ENCODE peak calls at places on chromosomes 6 and 20, in ten cellular contexts. One of them, this sample, is unnamed.
A peak's percentile ranks its signal among the peaks of the same experiment; 100 is the strongest.

GRCh38 chr6:73323323-73323722 is 30.8 kb downstream of the DPPA5 start:
- DNase-seq in HT1080: no peak
- DNase-seq in RWPE1: no peak
- DNase-seq in H9: no peak
- DNase-seq in midbrain: no peak
- DNase-seq in cardiac muscle cell: no peak
- DNase-seq in left ventricle myocardium inferior: no peak
- DNase-seq in activated naive CD4-positive, alpha-beta T cell: no peak
- DNase-seq in cardiac fibroblast: no peak
- DNase-seq in stimulated activated CD4-positive, alpha-beta T cell treated with anti-CD3 and anti-CD28 coated beads, Interleukin-12 subunit alpha, Interleukin-12 subunit beta, amount 100 ng/mL, for 48 hours: no peak
- DNase-seq in this sample: no peak

GRCh38 chr6:166707045-166707444 is 80.0 kb upstream of the RPS6KA2 start:
- DNase-seq in RWPE1: no peak
- DNase-seq in stimulated activated CD4-positive, alpha-beta T cell treated with anti-CD3 and anti-CD28 coated beads, Interleukin-12 subunit alpha, Interleukin-12 subunit beta, amount 100 ng/mL, for 48 hours: peak; percentile 16
- DNase-seq in HT1080: peak; percentile 30
- DNase-seq in cardiac fibroblast: peak; percentile 35
- DNase-seq in activated naive CD4-positive, alpha-beta T cell: no peak
- DNase-seq in midbrain: peak; percentile 60
- DNase-seq in H9: peak; percentile 82
- DNase-seq in cardiac muscle cell: peak; percentile 56
- DNase-seq in left ventricle myocardium inferior: peak; percentile 60
- DNase-seq in this sample: peak; percentile 77

GRCh38 chr6:137926207-137926731 is 59.2 kb downstream of the TNFAIP3 start:
- DNase-seq in left ventricle myocardium inferior: no peak
- DNase-seq in HT1080: peak; percentile 66
- DNase-seq in cardiac muscle cell: peak; percentile 69
- DNase-seq in stimulated activated CD4-positive, alpha-beta T cell treated with anti-CD3 and anti-CD28 coated beads, Interleukin-12 subunit alpha, Interleukin-12 subunit beta, amount 100 ng/mL, for 48 hours: peak; percentile 41
- DNase-seq in RWPE1: peak; percentile 92
- DNase-seq in cardiac fibroblast: peak; percentile 64
- DNase-seq in midbrain: no peak
- DNase-seq in activated naive CD4-positive, alpha-beta T cell: no peak
- DNase-seq in H9: peak; percentile 40
- DNase-seq in this sample: no peak

GRCh38 chr20:63114693-63115069 is 101.2 kb downstream of the YTHDF1 start:
- DNase-seq in H9: no peak
- DNase-seq in cardiac muscle cell: no peak
- DNase-seq in stimulated activated CD4-positive, alpha-beta T cell treated with anti-CD3 and anti-CD28 coated beads, Interleukin-12 subunit alpha, Interleukin-12 subunit beta, amount 100 ng/mL, for 48 hours: no peak
- DNase-seq in HT1080: no peak
- DNase-seq in activated naive CD4-positive, alpha-beta T cell: no peak
- DNase-seq in RWPE1: no peak
- DNase-seq in left ventricle myocardium inferior: no peak
- DNase-seq in midbrain: no peak
- DNase-seq in cardiac fibroblast: no peak
- DNase-seq in this sample: no peak

GRCh38 chr6:40916816-40917215 is 122.2 kb downstream of the UNC5CL start:
- DNase-seq in HT1080: no peak
- DNase-seq in activated naive CD4-positive, alpha-beta T cell: no peak
- DNase-seq in stimulated activated CD4-positive, alpha-beta T cell treated with anti-CD3 and anti-CD28 coated beads, Interleukin-12 subunit alpha, Interleukin-12 subunit beta, amount 100 ng/mL, for 48 hours: no peak
- DNase-seq in RWPE1: no peak
- DNase-seq in midbrain: no peak
- DNase-seq in cardiac fibroblast: no peak
- DNase-seq in left ventricle myocardium inferior: no peak
- DNase-seq in cardiac muscle cell: no peak
- DNase-seq in H9: no peak
- DNase-seq in this sample: no peak

GRCh38 chr20:17946572-17947473 is 21.8 kb downstream of the SNX5 start:
- DNase-seq in H9: no peak
- DNase-seq in midbrain: no peak
- DNase-seq in HT1080: no peak
- DNase-seq in stimulated activated CD4-positive, alpha-beta T cell treated with anti-CD3 and anti-CD28 coated beads, Interleukin-12 subunit alpha, Interleukin-12 subunit beta, amount 100 ng/mL, for 48 hours: no peak
- DNase-seq in cardiac muscle cell: no peak
- DNase-seq in activated naive CD4-positive, alpha-beta T cell: no peak
- DNase-seq in RWPE1: no peak
- DNase-seq in left ventricle myocardium inferior: no peak
- DNase-seq in cardiac fibroblast: no peak
- DNase-seq in this sample: no peak

GRCh38 chr6:87237804-87238203 is 82.4 kb downstream of the ZNF292 start:
- DNase-seq in cardiac muscle cell: peak; percentile 38
- DNase-seq in midbrain: peak; percentile 7
- DNase-seq in left ventricle myocardium inferior: no peak
- DNase-seq in activated naive CD4-positive, alpha-beta T cell: no peak
- DNase-seq in HT1080: no peak
- DNase-seq in H9: no peak
- DNase-seq in cardiac fibroblast: peak; percentile 47
- DNase-seq in stimulated activated CD4-positive, alpha-beta T cell treated with anti-CD3 and anti-CD28 coated beads, Interleukin-12 subunit alpha, Interleukin-12 subunit beta, amount 100 ng/mL, for 48 hours: no peak
- DNase-seq in RWPE1: peak; percentile 22
- DNase-seq in this sample: peak; percentile 14

GRCh38 chr20:47821481-47822100 is 36.3 kb upstream of the SULF2 start:
- DNase-seq in HT1080: peak; percentile 45
- DNase-seq in left ventricle myocardium inferior: no peak
- DNase-seq in cardiac fibroblast: no peak
- DNase-seq in activated naive CD4-positive, alpha-beta T cell: no peak
- DNase-seq in stimulated activated CD4-positive, alpha-beta T cell treated with anti-CD3 and anti-CD28 coated beads, Interleukin-12 subunit alpha, Interleukin-12 subunit beta, amount 100 ng/mL, for 48 hours: no peak
- DNase-seq in midbrain: no peak
- DNase-seq in cardiac muscle cell: no peak
- DNase-seq in RWPE1: peak; percentile 96
- DNase-seq in H9: no peak
- DNase-seq in this sample: no peak

GRCh38 chr20:48733296-48733790 is 94.5 kb downstream of the PREX1 start:
- DNase-seq in midbrain: no peak
- DNase-seq in H9: no peak
- DNase-seq in activated naive CD4-positive, alpha-beta T cell: no peak
- DNase-seq in HT1080: peak; percentile 15
- DNase-seq in left ventricle myocardium inferior: no peak
- DNase-seq in stimulated activated CD4-positive, alpha-beta T cell treated with anti-CD3 and anti-CD28 coated beads, Interleukin-12 subunit alpha, Interleukin-12 subunit beta, amount 100 ng/mL, for 48 hours: no peak
- DNase-seq in RWPE1: peak; percentile 48
- DNase-seq in cardiac fibroblast: no peak
- DNase-seq in cardiac muscle cell: peak; percentile 22
- DNase-seq in this sample: peak; percentile 16

GRCh38 chr20:44396369-44396768 is 40.9 kb downstream of the HNF4A start:
- DNase-seq in stimulated activated CD4-positive, alpha-beta T cell treated with anti-CD3 and anti-CD28 coated beads, Interleukin-12 subunit alpha, Interleukin-12 subunit beta, amount 100 ng/mL, for 48 hours: no peak
- DNase-seq in cardiac fibroblast: no peak
- DNase-seq in activated naive CD4-positive, alpha-beta T cell: no peak
- DNase-seq in H9: no peak
- DNase-seq in left ventricle myocardium inferior: no peak
- DNase-seq in HT1080: no peak
- DNase-seq in midbrain: no peak
- DNase-seq in RWPE1: no peak
- DNase-seq in cardiac muscle cell: no peak
- DNase-seq in this sample: no peak

GRCh38 chr6:109373762-109374161 is 8.5 kb downstream of the CD164 start:
- DNase-seq in cardiac muscle cell: no peak
- DNase-seq in cardiac fibroblast: no peak
- DNase-seq in left ventricle myocardium inferior: no peak
- DNase-seq in HT1080: no peak
- DNase-seq in midbrain: no peak
- DNase-seq in stimulated activated CD4-positive, alpha-beta T cell treated with anti-CD3 and anti-CD28 coated beads, Interleukin-12 subunit alpha, Interleukin-12 subunit beta, amount 100 ng/mL, for 48 hours: peak; percentile 53
- DNase-seq in activated naive CD4-positive, alpha-beta T cell: no peak
- DNase-seq in H9: no peak
- DNase-seq in RWPE1: no peak
- DNase-seq in this sample: no peak

GRCh38 chr20:63889241-63890200 is 5.4 kb upstream of the DNAJC5 start:
- DNase-seq in cardiac fibroblast: no peak
- DNase-seq in H9: no peak
- DNase-seq in left ventricle myocardium inferior: no peak
- DNase-seq in activated naive CD4-positive, alpha-beta T cell: no peak
- DNase-seq in stimulated activated CD4-positive, alpha-beta T cell treated with anti-CD3 and anti-CD28 coated beads, Interleukin-12 subunit alpha, Interleukin-12 subunit beta, amount 100 ng/mL, for 48 hours: no peak
- DNase-seq in cardiac muscle cell: no peak
- DNase-seq in HT1080: no peak
- DNase-seq in midbrain: no peak
- DNase-seq in RWPE1: peak; percentile 46
- DNase-seq in this sample: no peak

GRCh38 chr6:136326038-136326561 is 36.5 kb upstream of the BCLAF1 start:
- DNase-seq in cardiac fibroblast: peak; percentile 46
- DNase-seq in stimulated activated CD4-positive, alpha-beta T cell treated with anti-CD3 and anti-CD28 coated beads, Interleukin-12 subunit alpha, Interleukin-12 subunit beta, amount 100 ng/mL, for 48 hours: no peak
- DNase-seq in H9: no peak
- DNase-seq in midbrain: no peak
- DNase-seq in RWPE1: no peak
- DNase-seq in cardiac muscle cell: peak; percentile 30
- DNase-seq in HT1080: peak; percentile 25
- DNase-seq in left ventricle myocardium inferior: no peak
- DNase-seq in activated naive CD4-positive, alpha-beta T cell: no peak
- DNase-seq in this sample: peak; percentile 46

GRCh38 chr6:87968435-87969278 is 79.0 kb upstream of the SPACA1 start:
- DNase-seq in cardiac muscle cell: peak; percentile 27
- DNase-seq in HT1080: no peak
- DNase-seq in midbrain: no peak
- DNase-seq in stimulated activated CD4-positive, alpha-beta T cell treated with anti-CD3 and anti-CD28 coated beads, Interleukin-12 subunit alpha, Interleukin-12 subunit beta, amount 100 ng/mL, for 48 hours: no peak
- DNase-seq in H9: peak; percentile 39
- DNase-seq in left ventricle myocardium inferior: no peak
- DNase-seq in activated naive CD4-positive, alpha-beta T cell: no peak
- DNase-seq in RWPE1: no peak
- DNase-seq in cardiac fibroblast: peak; percentile 12
- DNase-seq in this sample: peak; percentile 16

GRCh38 chr6:156638581-156638980 is 138.6 kb upstream of the ARID1B start:
- DNase-seq in HT1080: no peak
- DNase-seq in midbrain: no peak
- DNase-seq in activated naive CD4-positive, alpha-beta T cell: no peak
- DNase-seq in cardiac muscle cell: no peak
- DNase-seq in cardiac fibroblast: no peak
- DNase-seq in H9: no peak
- DNase-seq in stimulated activated CD4-positive, alpha-beta T cell treated with anti-CD3 and anti-CD28 coated beads, Interleukin-12 subunit alpha, Interleukin-12 subunit beta, amount 100 ng/mL, for 48 hours: no peak
- DNase-seq in left ventricle myocardium inferior: no peak
- DNase-seq in RWPE1: no peak
- DNase-seq in this sample: no peak

GRCh38 chr6:41336824-41337223 is 1.4 kb downstream of the NCR2 start:
- DNase-seq in activated naive CD4-positive, alpha-beta T cell: no peak
- DNase-seq in cardiac fibroblast: no peak
- DNase-seq in HT1080: no peak
- DNase-seq in H9: no peak
- DNase-seq in left ventricle myocardium inferior: no peak
- DNase-seq in RWPE1: no peak
- DNase-seq in stimulated activated CD4-positive, alpha-beta T cell treated with anti-CD3 and anti-CD28 coated beads, Interleukin-12 subunit alpha, Interleukin-12 subunit beta, amount 100 ng/mL, for 48 hours: no peak
- DNase-seq in cardiac muscle cell: no peak
- DNase-seq in midbrain: no peak
- DNase-seq in this sample: no peak

GRCh38 chr6:654136-654535 is 2.8 kb downstream of the HUS1B start:
- DNase-seq in midbrain: no peak
- DNase-seq in cardiac muscle cell: no peak
- DNase-seq in RWPE1: no peak
- DNase-seq in stimulated activated CD4-positive, alpha-beta T cell treated with anti-CD3 and anti-CD28 coated beads, Interleukin-12 subunit alpha, Interleukin-12 subunit beta, amount 100 ng/mL, for 48 hours: no peak
- DNase-seq in H9: no peak
- DNase-seq in cardiac fibroblast: no peak
- DNase-seq in HT1080: no peak
- DNase-seq in activated naive CD4-positive, alpha-beta T cell: no peak
- DNase-seq in left ventricle myocardium inferior: no peak
- DNase-seq in this sample: no peak

GRCh38 chr6:155436981-155437749 is 18.5 kb downstream of the NOX3 start:
- DNase-seq in RWPE1: no peak
- DNase-seq in HT1080: peak; percentile 7
- DNase-seq in midbrain: no peak
- DNase-seq in stimulated activated CD4-positive, alpha-beta T cell treated with anti-CD3 and anti-CD28 coated beads, Interleukin-12 subunit alpha, Interleukin-12 subunit beta, amount 100 ng/mL, for 48 hours: no peak
- DNase-seq in left ventricle myocardium inferior: no peak
- DNase-seq in activated naive CD4-positive, alpha-beta T cell: no peak
- DNase-seq in cardiac fibroblast: peak; percentile 51
- DNase-seq in cardiac muscle cell: peak; percentile 42
- DNase-seq in H9: no peak
- DNase-seq in this sample: no peak

GRCh38 chr6:142401838-142402237 is 100.0 kb downstream of the ADGRG6 start:
- DNase-seq in left ventricle myocardium inferior: no peak
- DNase-seq in HT1080: no peak
- DNase-seq in cardiac muscle cell: no peak
- DNase-seq in stimulated activated CD4-positive, alpha-beta T cell treated with anti-CD3 and anti-CD28 coated beads, Interleukin-12 subunit alpha, Interleukin-12 subunit beta, amount 100 ng/mL, for 48 hours: no peak
- DNase-seq in midbrain: no peak
- DNase-seq in H9: no peak
- DNase-seq in RWPE1: no peak
- DNase-seq in activated naive CD4-positive, alpha-beta T cell: no peak
- DNase-seq in cardiac fibroblast: no peak
- DNase-seq in this sample: no peak

GRCh38 chr6:78868124-78868523 is 773 bp downstream of the IRAK1BP1 start:
- DNase-seq in H9: no peak
- DNase-seq in RWPE1: no peak
- DNase-seq in midbrain: no peak
- DNase-seq in stimulated activated CD4-positive, alpha-beta T cell treated with anti-CD3 and anti-CD28 coated beads, Interleukin-12 subunit alpha, Interleukin-12 subunit beta, amount 100 ng/mL, for 48 hours: no peak
- DNase-seq in activated naive CD4-positive, alpha-beta T cell: no peak
- DNase-seq in HT1080: no peak
- DNase-seq in left ventricle myocardium inferior: no peak
- DNase-seq in cardiac fibroblast: peak; percentile 5
- DNase-seq in cardiac muscle cell: no peak
- DNase-seq in this sample: no peak

GRCh38 chr6:24522090-24522820 is 27.5 kb downstream of the ALDH5A1 start:
- DNase-seq in HT1080: peak; percentile 11
- DNase-seq in left ventricle myocardium inferior: no peak
- DNase-seq in cardiac muscle cell: peak; percentile 36
- DNase-seq in stimulated activated CD4-positive, alpha-beta T cell treated with anti-CD3 and anti-CD28 coated beads, Interleukin-12 subunit alpha, Interleukin-12 subunit beta, amount 100 ng/mL, for 48 hours: no peak
- DNase-seq in activated naive CD4-positive, alpha-beta T cell: no peak
- DNase-seq in H9: no peak
- DNase-seq in RWPE1: no peak
- DNase-seq in midbrain: no peak
- DNase-seq in cardiac fibroblast: peak; percentile 22
- DNase-seq in this sample: no peak

GRCh38 chr6:54846857-54847721 is 518 bp downstream of the FAM83B start:
- DNase-seq in H9: peak; percentile 45
- DNase-seq in left ventricle myocardium inferior: no peak
- DNase-seq in HT1080: no peak
- DNase-seq in cardiac muscle cell: peak; percentile 5
- DNase-seq in cardiac fibroblast: peak; percentile 4
- DNase-seq in RWPE1: peak; percentile 24
- DNase-seq in midbrain: no peak
- DNase-seq in stimulated activated CD4-positive, alpha-beta T cell treated with anti-CD3 and anti-CD28 coated beads, Interleukin-12 subunit alpha, Interleukin-12 subunit beta, amount 100 ng/mL, for 48 hours: no peak
- DNase-seq in activated naive CD4-positive, alpha-beta T cell: no peak
- DNase-seq in this sample: peak; percentile 45

GRCh38 chr6:21436625-21437024 is 156.9 kb upstream of the SOX4 start:
- DNase-seq in cardiac muscle cell: no peak
- DNase-seq in stimulated activated CD4-positive, alpha-beta T cell treated with anti-CD3 and anti-CD28 coated beads, Interleukin-12 subunit alpha, Interleukin-12 subunit beta, amount 100 ng/mL, for 48 hours: no peak
- DNase-seq in left ventricle myocardium inferior: no peak
- DNase-seq in midbrain: no peak
- DNase-seq in RWPE1: no peak
- DNase-seq in H9: no peak
- DNase-seq in cardiac fibroblast: no peak
- DNase-seq in HT1080: no peak
- DNase-seq in activated naive CD4-positive, alpha-beta T cell: no peak
- DNase-seq in this sample: no peak

GRCh38 chr6:125306756-125307149 is 5.0 kb upstream of the HDDC2 start:
- DNase-seq in stimulated activated CD4-positive, alpha-beta T cell treated with anti-CD3 and anti-CD28 coated beads, Interleukin-12 subunit alpha, Interleukin-12 subunit beta, amount 100 ng/mL, for 48 hours: no peak
- DNase-seq in cardiac fibroblast: no peak
- DNase-seq in HT1080: no peak
- DNase-seq in midbrain: no peak
- DNase-seq in H9: no peak
- DNase-seq in cardiac muscle cell: no peak
- DNase-seq in activated naive CD4-positive, alpha-beta T cell: no peak
- DNase-seq in left ventricle myocardium inferior: no peak
- DNase-seq in RWPE1: no peak
- DNase-seq in this sample: no peak

GRCh38 chr20:32522775-32523612 is 62.1 kb downstream of the NOL4L start:
- DNase-seq in stimulated activated CD4-positive, alpha-beta T cell treated with anti-CD3 and anti-CD28 coated beads, Interleukin-12 subunit alpha, Interleukin-12 subunit beta, amount 100 ng/mL, for 48 hours: no peak
- DNase-seq in cardiac fibroblast: no peak
- DNase-seq in left ventricle myocardium inferior: no peak
- DNase-seq in RWPE1: no peak
- DNase-seq in H9: no peak
- DNase-seq in HT1080: peak; percentile 56
- DNase-seq in activated naive CD4-positive, alpha-beta T cell: no peak
- DNase-seq in cardiac muscle cell: no peak
- DNase-seq in midbrain: no peak
- DNase-seq in this sample: no peak

GRCh38 chr6:150756170-150756569 is 109.3 kb upstream of the MTHFD1L start:
- DNase-seq in activated naive CD4-positive, alpha-beta T cell: no peak
- DNase-seq in RWPE1: no peak
- DNase-seq in H9: no peak
- DNase-seq in stimulated activated CD4-positive, alpha-beta T cell treated with anti-CD3 and anti-CD28 coated beads, Interleukin-12 subunit alpha, Interleukin-12 subunit beta, amount 100 ng/mL, for 48 hours: no peak
- DNase-seq in left ventricle myocardium inferior: no peak
- DNase-seq in HT1080: no peak
- DNase-seq in cardiac fibroblast: no peak
- DNase-seq in cardiac muscle cell: no peak
- DNase-seq in midbrain: no peak
- DNase-seq in this sample: no peak

GRCh38 chr6:124099520-124099919 is 295.9 kb downstream of the NKAIN2 start:
- DNase-seq in stimulated activated CD4-positive, alpha-beta T cell treated with anti-CD3 and anti-CD28 coated beads, Interleukin-12 subunit alpha, Interleukin-12 subunit beta, amount 100 ng/mL, for 48 hours: no peak
- DNase-seq in left ventricle myocardium inferior: no peak
- DNase-seq in cardiac fibroblast: no peak
- DNase-seq in cardiac muscle cell: no peak
- DNase-seq in activated naive CD4-positive, alpha-beta T cell: no peak
- DNase-seq in RWPE1: no peak
- DNase-seq in midbrain: no peak
- DNase-seq in H9: no peak
- DNase-seq in HT1080: no peak
- DNase-seq in this sample: no peak

GRCh38 chr20:38534756-38535155 is 46.2 kb upstream of the ADIG start:
- DNase-seq in cardiac fibroblast: no peak
- DNase-seq in midbrain: no peak
- DNase-seq in RWPE1: no peak
- DNase-seq in HT1080: no peak
- DNase-seq in activated naive CD4-positive, alpha-beta T cell: no peak
- DNase-seq in left ventricle myocardium inferior: no peak
- DNase-seq in cardiac muscle cell: no peak
- DNase-seq in stimulated activated CD4-positive, alpha-beta T cell treated with anti-CD3 and anti-CD28 coated beads, Interleukin-12 subunit alpha, Interleukin-12 subunit beta, amount 100 ng/mL, for 48 hours: no peak
- DNase-seq in H9: no peak
- DNase-seq in this sample: no peak

This sample was measured in HEK293T.